ENCODE peak calls at places on chromosome 18, in six cellular contexts. Z, P, M, B, L and T are unnamed samples.

GRCh38 chr18:24968233-24968775 is 383.7 kb downstream of the ZNF521 start:
- DNase-seq in Z (no peak), P (no peak), M (no peak), B (no peak), L (no peak), T (no peak)

GRCh38 chr18:36089001-36089400 is 21.6 kb upstream of the RPRD1A start:
- DNase-seq in Z (no peak), P (no peak), M (no peak), B (no peak), L (no peak), T (no peak)

GRCh38 chr18:12479982-12480381 is 72.3 kb downstream of the PRELID3A start:
- DNase-seq in Z (no peak), P (no peak), M (no peak), B (no peak), L (no peak), T (no peak)

GRCh38 chr18:32920796-32921787 is 148.3 kb upstream of the KLHL14 start:
- DNase-seq in Z (no peak), P (no peak), M (no peak), B (peak; percentile 70), L (no peak), T (no peak)

GRCh38 chr18:9559253-9559652 is 55.1 kb downstream of the PPP4R1 start:
- DNase-seq in Z (no peak), P (no peak), M (no peak), B (no peak), L (no peak), T (no peak)

GRCh38 chr18:3083776-3084175 is 70.8 kb upstream of the LPIN2 start:
- DNase-seq in Z (no peak), P (no peak), M (no peak), B (no peak), L (no peak), T (no peak)

GRCh38 chr18:59267511-59268126 is 5.6 kb downstream of the RAX start:
- DNase-seq in Z (no peak), P (no peak), M (no peak), B (no peak), L (peak; percentile 65), T (no peak)

GRCh38 chr18:44802508-44802907 is 121.8 kb downstream of the SETBP1 start:
- DNase-seq in Z (no peak), P (no peak), M (no peak), B (no peak), L (no peak), T (no peak)

GRCh38 chr18:35361570-35362321 is 15.4 kb downstream of the ZNF396 start:
- DNase-seq in Z (no peak), P (no peak), M (no peak), B (no peak), L (no peak), T (no peak)

GRCh38 chr18:56945171-56945863 is 201.6 kb upstream of the BOD1L2 start:
- DNase-seq in Z (no peak), P (no peak), M (no peak), B (no peak), L (no peak), T (no peak)

GRCh38 chr18:44180683-44181082 is 500.0 kb upstream of the SETBP1 start:
- DNase-seq in Z (no peak), P (no peak), M (no peak), B (no peak), L (no peak), T (no peak)

GRCh38 chr18:2997846-2998599 is 14.9 kb downstream of the LPIN2 start:
- DNase-seq in Z (no peak), P (no peak), M (no peak), B (no peak), L (no peak), T (no peak)

GRCh38 chr18:23235860-23236259 is 100.6 kb downstream of the CABLES1 start:
- DNase-seq in Z (no peak), P (no peak), M (no peak), B (no peak), L (no peak), T (no peak)

GRCh38 chr18:70058916-70059315 is 111.2 kb upstream of the CD226 start:
- DNase-seq in Z (peak; percentile 59), P (peak; percentile 18), M (no peak), B (no peak), L (no peak), T (no peak)

GRCh38 chr18:77376043-77376732 is 126.5 kb downstream of the GALR1 start:
- DNase-seq in Z (no peak), P (no peak), M (no peak), B (no peak), L (no peak), T (no peak)

GRCh38 chr18:35616664-35617423 is 35.3 kb downstream of the GALNT1 start:
- DNase-seq in Z (peak; percentile 88), P (no peak), M (no peak), B (no peak), L (no peak), T (peak; percentile 23)

GRCh38 chr18:9673296-9674251 is 34.5 kb upstream of the RAB31 start:
- DNase-seq in Z (peak; percentile 99), P (peak; percentile 73), M (no peak), B (peak; percentile 86), L (no peak), T (peak; percentile 72)

GRCh38 chr18:47323158-47323557 is 71.7 kb upstream of the SKOR2 start:
- DNase-seq in Z (no peak), P (no peak), M (no peak), B (no peak), L (no peak), T (no peak)

GRCh38 chr18:31618801-31619200 is 27.1 kb downstream of the TTR start:
- DNase-seq in Z (no peak), P (no peak), M (no peak), B (no peak), L (no peak), T (no peak)

GRCh38 chr18:29840101-29840500 is 1202.4 kb downstream of the DSC3 start:
- DNase-seq in Z (no peak), P (no peak), M (no peak), B (no peak), L (no peak), T (no peak)

GRCh38 chr18:48548404-48548771 is 9.6 kb downstream of the CTIF start:
- DNase-seq in Z (no peak), P (no peak), M (no peak), B (no peak), L (no peak), T (no peak)

GRCh38 chr18:37698508-37699035 is 133.0 kb upstream of the CELF4 start:
- DNase-seq in Z (no peak), P (no peak), M (no peak), B (no peak), L (peak; percentile 44), T (no peak)

GRCh38 chr18:23894661-23895175 is 119.8 kb upstream of the TTC39C start:
- DNase-seq in Z (no peak), P (no peak), M (no peak), B (no peak), L (no peak), T (no peak)

GRCh38 chr18:40048886-40049650 is 1906.0 kb upstream of the PIK3C3 start:
- DNase-seq in Z (no peak), P (no peak), M (no peak), B (no peak), L (no peak), T (no peak)

GRCh38 chr18:10860937-10861336 is 288.4 kb downstream of the PIEZO2 start:
- DNase-seq in Z (no peak), P (no peak), M (no peak), B (no peak), L (no peak), T (no peak)

GRCh38 chr18:8489761-8490160 is 119.5 kb upstream of the RAB12 start:
- DNase-seq in Z (no peak), P (no peak), M (no peak), B (no peak), L (no peak), T (no peak)

GRCh38 chr18:9796933-9797549 is 88.7 kb upstream of the TXNDC2 start:
- DNase-seq in Z (no peak), P (no peak), M (no peak), B (no peak), L (no peak), T (no peak)

GRCh38 chr18:54958711-54959625 is at the start of gene CCDC68:
- DNase-seq in Z (no peak), P (peak; percentile 13), M (peak; percentile 38), B (peak; percentile 50), L (peak; percentile 72), T (no peak)
- TF ChIP-seq POLR2AphosphoS5 in Z (no peak), P (no peak), M (no peak), B (peak; percentile 37), L (no peak), T (no peak)

GRCh38 chr18:74499633-74500032 is 3.5 kb downstream of the CNDP2 start:
- DNase-seq in Z (peak; percentile 37), P (peak; percentile 59), M (peak; percentile 49), B (no peak), L (no peak), T (no peak)
- TF ChIP-seq POLR2A in Z (peak; percentile 52), P (peak; percentile 52), M (peak; percentile 61), B (no peak), L (no peak), T (peak; percentile 39)

GRCh38 chr18:26044807-26045206 is 45.6 kb downstream of the SS18 start:
- DNase-seq in Z (no peak), P (no peak), M (no peak), B (no peak), L (no peak), T (no peak)

GRCh38 chr18:26040051-26040656 is 50.3 kb downstream of the SS18 start:
- DNase-seq in Z (no peak), P (no peak), M (no peak), B (no peak), L (no peak), T (no peak)

GRCh38 chr18:26034850-26035497 is 55.4 kb downstream of the SS18 start:
- DNase-seq in Z (no peak), P (no peak), M (no peak), B (no peak), L (no peak), T (no peak)

GRCh38 chr18:26036635-26037034 is 53.8 kb downstream of the SS18 start:
- DNase-seq in Z (no peak), P (no peak), M (no peak), B (no peak), L (no peak), T (no peak)

DNA sequence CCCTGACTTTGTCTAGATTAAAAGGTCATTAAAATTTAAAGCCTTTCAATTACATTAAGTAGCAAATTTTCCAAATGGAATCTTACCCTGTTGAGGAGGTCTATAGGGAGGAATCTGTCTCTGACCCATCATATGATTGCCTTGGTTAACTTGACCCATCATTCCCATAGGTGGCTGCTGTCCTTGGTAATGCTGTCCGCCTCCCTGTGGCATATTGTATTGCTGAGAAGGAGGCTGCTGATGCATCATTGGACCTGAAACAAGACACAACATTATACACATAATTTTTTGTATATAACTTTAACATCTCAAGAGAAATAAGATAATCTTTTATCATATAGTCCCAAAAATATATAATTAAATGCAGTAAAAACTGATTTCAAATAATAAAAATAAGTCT is 51.2 kb downstream of the SS18 start:
- DNase-seq in Z (no peak), P (no peak), M (no peak), B (no peak), L (no peak), T (no peak)
- TF ChIP-seq TAF1 in Z (no peak), P (no peak), M (no peak), B (no peak), L (no peak), T (no peak)

DNA sequence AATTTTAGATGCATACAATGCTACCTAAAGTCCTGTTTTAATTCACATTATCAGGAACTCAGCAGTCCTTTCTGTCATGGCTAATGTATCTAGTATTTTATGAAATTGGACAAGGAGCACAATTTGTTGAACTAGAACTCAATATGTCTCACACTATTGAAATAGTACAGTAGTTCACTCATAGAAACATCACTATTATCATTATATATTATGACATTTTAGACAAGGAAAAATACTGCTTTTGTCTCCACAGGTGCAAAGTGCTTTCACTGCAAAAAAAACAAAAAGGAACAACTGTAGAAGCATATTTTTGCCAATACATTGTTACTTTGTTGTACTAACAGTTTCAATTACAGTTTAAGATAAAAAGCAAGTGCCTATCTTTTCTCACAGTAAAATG is 419.2 kb upstream of the CDH19 start:
- DNase-seq in Z (no peak), P (no peak), M (no peak), B (no peak), L (no peak), T (no peak)
- TF ChIP-seq POLR2AphosphoS5 in Z (no peak), P (no peak), M (no peak), B (no peak), L (no peak), T (no peak)